ENCODE peak calls at places on chromosome 9, in ten cellular contexts. E, W, Y, R, C, U, S, V, J and X are unnamed samples.

GRCh38 chr9:129995409-129996160 is 47.4 kb downstream of the FNBP1 start:
- DNase-seq in E (no peak), W (peak; percentile 37), Y (no peak), R (no peak), C (peak; percentile 34), U (no peak), S (no peak), V (no peak), J (no peak), X (peak; percentile 72)

GRCh38 chr9:134602547-134603362 is 38.8 kb upstream of the COL5A1 start:
- DNase-seq in E (peak; percentile 3), W (no peak), Y (peak; percentile 6), R (no peak), C (peak; percentile 100), U (no peak), S (peak; percentile 99), V (peak; percentile 99), J (peak; percentile 84), X (peak; percentile 13)

GRCh38 chr9:35158501-35159280 is 3.1 kb upstream of the UNC13B start:
- DNase-seq in E (no peak), W (no peak), Y (no peak), R (no peak), C (no peak), U (no peak), S (no peak), V (no peak), J (no peak), X (no peak)

GRCh38 chr9:89419978-89420394 is 77.9 kb downstream of the SEMA4D start:
- DNase-seq in E (no peak), W (no peak), Y (no peak), R (no peak), C (no peak), U (no peak), S (no peak), V (no peak), J (no peak), X (no peak)

GRCh38 chr9:91515074-91515687 is 91.5 kb upstream of the NFIL3 start:
- DNase-seq in E (no peak), W (no peak), Y (peak; percentile 63), R (no peak), C (peak; percentile 83), U (no peak), S (peak; percentile 67), V (peak; percentile 70), J (no peak), X (peak; percentile 87)

GRCh38 chr9:128149001-128149701 is at the start of gene LCN2:
- DNase-seq in E (no peak), W (no peak), Y (no peak), R (no peak), C (peak; percentile 65), U (no peak), S (peak; percentile 67), V (no peak), J (no peak), X (no peak)

GRCh38 chr9:124214596-124215550 is 42.9 kb upstream of the NEK6 start:
- DNase-seq in E (no peak), W (no peak), Y (no peak), R (no peak), C (no peak), U (no peak), S (no peak), V (no peak), J (no peak), X (no peak)

GRCh38 chr9:125977223-125977622 is 230.1 kb downstream of the PBX3 start:
- DNase-seq in E (no peak), W (no peak), Y (no peak), R (no peak), C (peak; percentile 25), U (no peak), S (no peak), V (no peak), J (no peak), X (no peak)

GRCh38 chr9:83070257-83070656 is 7.3 kb upstream of the RASEF start:
- DNase-seq in E (no peak), W (no peak), Y (no peak), R (no peak), C (peak; percentile 24), U (no peak), S (peak; percentile 13), V (no peak), J (no peak), X (no peak)

GRCh38 chr9:134243778-134244467 is 79.6 kb upstream of the RNU6ATAC start:
- DNase-seq in E (no peak), W (peak; percentile 39), Y (no peak), R (no peak), C (no peak), U (no peak), S (no peak), V (no peak), J (no peak), X (peak; percentile 55)

GRCh38 chr9:92048924-92049625 is 66.1 kb downstream of the SPTLC1 start:
- DNase-seq in E (no peak), W (no peak), Y (no peak), R (no peak), C (peak; percentile 22), U (peak; percentile 69), S (no peak), V (peak; percentile 66), J (no peak), X (no peak)

GRCh38 chr9:6564370-6564769 is 81.2 kb downstream of the GLDC start:
- DNase-seq in E (no peak), W (no peak), Y (no peak), R (no peak), C (peak; percentile 51), U (no peak), S (peak; percentile 45), V (no peak), J (no peak), X (no peak)

GRCh38 chr9:114314881-114315722 is 7.8 kb upstream of the ORM1 start:
- DNase-seq in E (no peak), W (peak; percentile 27), Y (no peak), R (no peak), C (no peak), U (no peak), S (no peak), V (no peak), J (no peak), X (peak; percentile 6)

GRCh38 chr9:121612511-121612998 is 38.9 kb upstream of the DAB2IP start:
- DNase-seq in E (no peak), W (no peak), Y (no peak), R (no peak), C (no peak), U (peak; percentile 50), S (no peak), V (peak; percentile 66), J (no peak), X (no peak)

GRCh38 chr9:16619897-16620296 is 250.6 kb downstream of the BNC2 start:
- DNase-seq in E (no peak), W (no peak), Y (no peak), R (no peak), C (no peak), U (no peak), S (no peak), V (no peak), J (no peak), X (no peak)

GRCh38 chr9:128733256-128733655 is 9.3 kb upstream of the ZDHHC12 start:
- DNase-seq in E (peak; percentile 85), W (peak; percentile 19), Y (peak; percentile 77), R (no peak), C (peak; percentile 74), U (peak; percentile 95), S (peak; percentile 89), V (peak; percentile 99), J (peak; percentile 97), X (peak; percentile 87)

GRCh38 chr9:89375181-89375760 is 57.0 kb downstream of the SECISBP2 start:
- DNase-seq in E (no peak), W (no peak), Y (no peak), R (no peak), C (peak; percentile 72), U (no peak), S (no peak), V (peak; percentile 54), J (no peak), X (no peak)

GRCh38 chr9:130167927-130168326 is 4.3 kb upstream of the NCS1 start:
- DNase-seq in E (no peak), W (no peak), Y (no peak), R (no peak), C (no peak), U (no peak), S (no peak), V (peak; percentile 92), J (no peak), X (no peak)

GRCh38 chr9:113444736-113445135 is 18.8 kb upstream of the RGS3 start:
- DNase-seq in E (no peak), W (no peak), Y (no peak), R (no peak), C (no peak), U (no peak), S (no peak), V (no peak), J (no peak), X (no peak)

GRCh38 chr9:132144708-132145365 is 17.0 kb upstream of the NTNG2 start:
- DNase-seq in E (no peak), W (no peak), Y (no peak), R (no peak), C (peak; percentile 70), U (no peak), S (no peak), V (no peak), J (no peak), X (no peak)